ENCODE peak calls at places on chromosomes 16 and 17, in six cellular contexts. H, K, V, I, A and N are unnamed samples.

GRCh38 chr17:74089869-74090464 is 113.5 kb upstream of the RPL38 start:
- DNase-seq in V (no peak), K (peak; percentile 48), A (no peak), I (peak; percentile 61), H (peak; percentile 94), N (peak; percentile 8)

GRCh38 chr17:74329378-74329777 is 3.4 kb downstream of the KIF19 start:
- DNase-seq in I (no peak), A (no peak), V (no peak), K (no peak), H (no peak), N (no peak)

GRCh38 chr16:64754279-64754678 is 367.6 kb downstream of the CDH11 start:
- DNase-seq in V (peak; percentile 28), K (no peak), H (peak; percentile 23), A (no peak), I (no peak), N (no peak)

GRCh38 chr17:44115585-44116415 is 7.6 kb downstream of the HDAC5 start:
- DNase-seq in H (peak; percentile 54), A (no peak), I (no peak), V (peak; percentile 43), K (no peak), N (peak; percentile 71)

GRCh38 chr17:3531266-3532101 is 26.1 kb downstream of the TRPV3 start:
- DNase-seq in K (no peak), A (no peak), V (no peak), I (no peak), H (no peak), N (no peak)

GRCh38 chr16:53921042-53921441 is 217.1 kb downstream of the FTO start:
- DNase-seq in A (no peak), K (no peak), I (no peak), V (no peak), H (no peak), N (no peak)

GRCh38 chr17:45672301-45672700 is 111.8 kb upstream of the CRHR1 start:
- DNase-seq in V (no peak), I (no peak), K (no peak), H (no peak), A (no peak), N (no peak)

GRCh38 chr17:76161113-76161512 is 20.1 kb upstream of the FOXJ1 start:
- DNase-seq in A (no peak), H (no peak), V (no peak), I (no peak), K (no peak), N (no peak)

GRCh38 chr17:73522696-73523095 is 121.5 kb downstream of the SDK2 start:
- DNase-seq in I (no peak), H (no peak), A (no peak), K (no peak), V (no peak), N (no peak)

GRCh38 chr16:10871157-10871991 is 5.6 kb upstream of the CIITA start:
- DNase-seq in I (no peak), V (peak; percentile 92), K (no peak), H (no peak), A (peak; percentile 23), N (peak; percentile 62)

GRCh38 chr16:56029026-56029425 is 153.9 kb upstream of the CES5A start:
- DNase-seq in V (no peak), A (no peak), K (no peak), H (peak; percentile 18), I (no peak), N (no peak)

GRCh38 chr16:8946544-8946943 is 17.2 kb downstream of the USP7 start:
- DNase-seq in K (no peak), H (no peak), I (no peak), V (no peak), A (no peak), N (no peak)

GRCh38 chr17:46212634-46213435 is 19.6 kb upstream of the KANSL1 start:
- DNase-seq in K (peak; percentile 55), I (no peak), V (peak; percentile 79), H (peak; percentile 91), A (peak; percentile 47), N (peak; percentile 89)

GRCh38 chr17:6577686-6578263 is 21.4 kb upstream of the PITPNM3 start:
- DNase-seq in V (no peak), I (no peak), A (peak; percentile 75), K (no peak), H (peak; percentile 62), N (no peak)

GRCh38 chr17:43315858-43316521 is 82.2 kb upstream of the RNU2-1 start:
- DNase-seq in K (no peak), V (no peak), H (no peak), A (no peak), I (no peak), N (no peak)

GRCh38 chr17:64008830-64009229 is 10.7 kb downstream of the PRR29 start:
- DNase-seq in I (no peak), K (no peak), A (no peak), H (no peak), V (no peak), N (no peak)

GRCh38 chr16:75074920-75075687 is 41.5 kb downstream of the LDHD start:
- DNase-seq in K (no peak), V (no peak), H (no peak), I (no peak), A (no peak), N (no peak)

GRCh38 chr17:17723354-17724261 is 42.4 kb downstream of the RAI1 start:
- DNase-seq in I (no peak), V (peak; percentile 90), H (peak; percentile 75), K (no peak), A (peak; percentile 30), N (peak; percentile 93)

GRCh38 chr16:4698321-4699029 is 5.1 kb downstream of the NUDT16L1 start:
- DNase-seq in V (no peak), A (no peak), K (no peak), I (no peak), H (no peak), N (no peak)

GRCh38 chr17:40558651-40559015 is 6.6 kb downstream of the CCR7 start:
- DNase-seq in V (no peak), A (no peak), H (no peak), I (no peak), K (no peak), N (no peak)

GRCh38 chr17:42180411-42180921 is 476 bp downstream of the KCNH4 start:
- DNase-seq in I (no peak), K (no peak), A (no peak), H (no peak), V (no peak), N (no peak)

GRCh38 chr16:11240636-11241473 is 15.1 kb downstream of the SOCS1 start:
- DNase-seq in I (no peak), H (no peak), V (no peak), K (no peak), A (no peak), N (no peak)

GRCh38 chr16:56310685-56311084 is 114.7 kb downstream of the AMFR start:
- DNase-seq in A (no peak), H (no peak), K (no peak), I (no peak), V (no peak), N (no peak)

GRCh38 chr17:60372790-60373483 is 19.0 kb downstream of the USP32 start:
- DNase-seq in I (no peak), V (peak; percentile 87), K (no peak), H (peak; percentile 42), A (no peak), N (peak; percentile 71)

GRCh38 chr16:35598696-35599332 is 2139.4 kb downstream of the TP53TG3F start:
- DNase-seq in V (no peak), K (no peak), H (no peak), I (no peak), A (no peak), N (no peak)

GRCh38 chr16:70410736-70411135 is 28.2 kb downstream of the ST3GAL2 start:
- DNase-seq in I (no peak), A (no peak), V (no peak), H (no peak), K (no peak), N (no peak)

GRCh38 chr17:57619061-57619937 is 125.8 kb downstream of the CCDC182 start:
- DNase-seq in H (no peak), I (no peak), K (no peak), V (peak; percentile 78), A (no peak), N (peak; percentile 40)

GRCh38 chr16:48608452-48608851 is 1.5 kb downstream of the N4BP1 start:
- DNase-seq in H (peak; percentile 70), K (no peak), A (no peak), V (no peak), I (no peak), N (peak; percentile 24)

GRCh38 chr17:80311216-80311827 is 50.7 kb downstream of the RNF213 start:
- DNase-seq in A (no peak), H (no peak), K (no peak), V (no peak), I (no peak), N (no peak)

GRCh38 chr16:57755726-57756423 is 20.3 kb downstream of the KATNB1 start:
- DNase-seq in K (no peak), V (no peak), H (no peak), A (no peak), I (no peak), N (no peak)

GRCh38 chr16:57757883-57758282 is 22.3 kb downstream of the KATNB1 start:
- DNase-seq in V (no peak), I (no peak), K (no peak), H (no peak), A (no peak), N (no peak)

GRCh38 chr16:57758331-57759117 is 23.0 kb downstream of the KATNB1 start:
- DNase-seq in V (no peak), K (no peak), A (no peak), I (no peak), H (no peak), N (no peak)

GRCh38 chr16:57756424-57757325 is 21.1 kb downstream of the KATNB1 start:
- DNase-seq in A (no peak), H (no peak), V (no peak), K (no peak), I (no peak), N (no peak)

DNA sequence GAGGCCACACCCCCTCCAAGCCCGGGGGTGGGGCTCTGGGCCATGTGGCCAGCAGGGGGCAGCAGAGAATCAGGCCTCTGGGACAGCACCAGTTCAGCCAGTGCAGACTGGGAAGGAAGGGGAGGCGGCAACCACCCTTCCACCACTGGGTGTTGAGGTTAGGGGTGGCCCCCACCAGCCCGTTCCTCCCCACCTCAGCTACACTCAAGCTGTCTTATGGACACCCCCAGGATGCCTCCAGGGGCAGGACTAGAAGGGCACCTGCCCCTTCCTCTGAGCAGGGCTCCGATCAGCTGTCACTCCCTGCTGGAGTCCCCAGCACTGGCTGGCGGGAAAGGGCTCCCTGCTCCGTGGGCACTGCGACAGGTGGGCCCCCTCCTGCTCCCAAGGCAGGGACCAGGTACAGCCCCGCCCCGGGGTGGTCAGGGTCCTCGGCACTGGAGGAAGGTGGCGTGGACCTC is 21.8 kb downstream of the KATNB1 start:
- DNase-seq in V (peak; percentile 69), H (peak; percentile 78), K (peak; percentile 74), I (no peak), A (peak; percentile 73), N (peak; percentile 79)
- H3K36me3 ChIP-seq in V (peaks cover 53% of the 10 kb centered on the region), H (peaks cover 7% of the 10 kb centered on the region), K (peaks cover 17% of the 10 kb centered on the region), I (peaks cover 8% of the 10 kb centered on the region), A (peaks cover 63% of the 10 kb centered on the region), N (peaks cover 96% of the 10 kb centered on the region)

GRCh38 chr17:78316867-78317816 is 42.7 kb downstream of the SOCS3 start:
- DNase-seq in I (peak; percentile 70), V (peak; percentile 71), K (no peak), H (peak; percentile 91), A (no peak), N (peak; percentile 86)
- H3K18ac ChIP-seq in I (peak overlapping the region; percentile 100), V (peak overlapping the region; percentile 92), K (peak overlapping the region; percentile 97), H (peak overlapping the region; percentile 31), A (no peak overlapping the region), N (peak overlapping the region; percentile 97)

GRCh38 chr16:51008037-51008436 is 143.0 kb downstream of the SALL1 start:
- DNase-seq in I (no peak), H (no peak), K (no peak), A (no peak), V (no peak), N (no peak)
- H3K36me3 ChIP-seq in I (no peaks in the 10 kb centered on the region), H (no peaks in the 10 kb centered on the region), K (no peaks in the 10 kb centered on the region), A (no peaks in the 10 kb centered on the region), V (no peaks in the 10 kb centered on the region), N (no peaks in the 10 kb centered on the region)

GRCh38 chr17:8249621-8250020 is 532 bp downstream of the PFAS start:
- DNase-seq in A (no peak), K (no peak), I (no peak), H (no peak), V (no peak), N (no peak)
- H3K18ac ChIP-seq in A (no peak overlapping the region), K (peak overlapping the region; percentile 95), I (peak overlapping the region; percentile 99), H (peak overlapping the region; percentile 81), V (no peak overlapping the region), N (no peak overlapping the region)